ENCODE peak calls at places on chromosomes 7 and 10, in five cellular contexts. B, Z, L, Y and K are unnamed samples.

GRCh38 chr7:157431951-157432540 is 95.2 kb downstream of the DNAJB6 start:
- DNase-seq in L (no peak), B (no peak), Y (no peak), Z (no peak), K (no peak)

GRCh38 chr10:95597788-95598187 is 36.6 kb upstream of the SORBS1 start:
- DNase-seq in Y (no peak), B (no peak), Z (no peak), L (no peak), K (no peak)

GRCh38 chr10:129332476-129332875 is 134.6 kb upstream of the MGMT start:
- DNase-seq in L (peak; percentile 6), Y (no peak), Z (peak; percentile 57), B (peak; percentile 75), K (peak; percentile 55)

GRCh38 chr7:34523233-34523918 is 134.6 kb upstream of the NPSR1 start:
- DNase-seq in Y (no peak), Z (no peak), L (no peak), B (no peak), K (no peak)

GRCh38 chr7:69412331-69413146 is 185.7 kb upstream of the AUTS2 start:
- DNase-seq in L (no peak), B (no peak), Z (no peak), Y (no peak), K (peak; percentile 86)

GRCh38 chr7:109226699-109227098 is 657.0 kb downstream of the DNAJB9 start:
- DNase-seq in Z (no peak), L (no peak), B (no peak), Y (no peak), K (no peak)

GRCh38 chr7:69540275-69540674 is 58.0 kb upstream of the AUTS2 start:
- DNase-seq in L (no peak), Y (no peak), B (no peak), Z (no peak), K (no peak)

GRCh38 chr10:49426490-49427360 is 30.8 kb upstream of the DRGX start:
- DNase-seq in B (no peak), Y (no peak), Z (no peak), L (no peak), K (no peak)

GRCh38 chr7:121126801-121127534 is 138.5 kb downstream of the CPED1 start:
- DNase-seq in B (no peak), Z (peak; percentile 59), L (peak; percentile 51), Y (peak; percentile 51), K (no peak)

GRCh38 chr10:86410542-86411124 is 44.0 kb upstream of the GRID1 start:
- DNase-seq in L (no peak), Z (peak; percentile 60), B (no peak), Y (no peak), K (no peak)

GRCh38 chr7:157423886-157424565 is 87.2 kb downstream of the DNAJB6 start:
- DNase-seq in Y (no peak), B (no peak), L (no peak), Z (no peak), K (no peak)

GRCh38 chr10:64118736-64119135 is 597.5 kb downstream of the REEP3 start:
- DNase-seq in Z (no peak), L (no peak), Y (no peak), B (no peak), K (no peak)

GRCh38 chr7:33459340-33459751 is 330.0 kb downstream of the BBS9 start:
- DNase-seq in Z (peak; percentile 66), L (peak; percentile 42), Y (peak; percentile 29), B (peak; percentile 70), K (no peak)

GRCh38 chr7:84134169-84134568 is 60.4 kb downstream of the SEMA3A start:
- DNase-seq in B (no peak), L (no peak), Y (no peak), Z (no peak), K (no peak)

GRCh38 chr10:62648941-62649340 is 155.6 kb upstream of the ADO start:
- DNase-seq in Z (no peak), B (no peak), L (no peak), Y (no peak), K (no peak)

GRCh38 chr7:27237735-27238334 is 4.8 kb upstream of the EVX1 start:
- DNase-seq in Z (no peak), L (no peak), Y (no peak), B (no peak), K (no peak)

GRCh38 chr10:91424016-91424415 is 13.9 kb downstream of the HECTD2 start:
- DNase-seq in Y (no peak), Z (no peak), B (no peak), L (no peak), K (no peak)

GRCh38 chr10:79293841-79294705 is 53.2 kb upstream of the PPIF start:
- DNase-seq in B (no peak), Z (peak; percentile 40), Y (no peak), L (no peak), K (no peak)

GRCh38 chr10:46550076-46550790 is 6.2 kb downstream of the GPRIN2 start:
- DNase-seq in Z (no peak), Y (no peak), L (no peak), B (no peak), K (peak; percentile 4)

GRCh38 chr10:28997736-28998135 is 291.1 kb upstream of the LYZL1 start:
- DNase-seq in Z (peak; percentile 25), L (no peak), B (no peak), Y (no peak), K (no peak)

GRCh38 chr10:43282881-43283280 is 16.0 kb upstream of the RASGEF1A start:
- DNase-seq in Z (no peak), B (peak; percentile 85), L (no peak), Y (no peak), K (no peak)

GRCh38 chr7:141544831-141545230 is 6.4 kb upstream of the AGK start:
- DNase-seq in Y (no peak), L (no peak), B (peak; percentile 31), Z (no peak), K (no peak)

GRCh38 chr7:47392241-47392759 is 189.6 kb downstream of the TNS3 start:
- DNase-seq in Y (no peak), B (peak; percentile 18), L (no peak), Z (peak; percentile 98), K (no peak)

GRCh38 chr7:49800031-49800430 is 26.6 kb downstream of the VWC2 start:
- DNase-seq in B (no peak), L (no peak), Y (no peak), Z (no peak), K (no peak)

GRCh38 chr10:56653289-56653688 is 292.2 kb upstream of the ZWINT start:
- DNase-seq in Y (no peak), Z (no peak), L (no peak), B (no peak), K (no peak)

GRCh38 chr7:81774496-81774895 is 4.6 kb upstream of the HGF start:
- DNase-seq in L (no peak), Z (peak; percentile 46), B (no peak), Y (no peak), K (no peak)

GRCh38 chr7:81770823-81771222 is 976 bp upstream of the HGF start:
- DNase-seq in L (no peak), Z (no peak), Y (no peak), B (no peak), K (no peak)

GRCh38 chr7:81767883-81768282 is 2.0 kb downstream of the HGF start:
- DNase-seq in Z (peak; percentile 52), B (no peak), Y (no peak), L (no peak), K (no peak)

GRCh38 chr7:81769891-81770818 is at the start of gene HGF:
- DNase-seq in Z (peak; percentile 91), B (peak; percentile 47), L (no peak), Y (no peak), K (no peak)

GRCh38 chr7:81768951-81769778 is 682 bp downstream of the HGF start:
- DNase-seq in Y (no peak), B (no peak), Z (no peak), L (no peak), K (no peak)
- H3K9ac ChIP-seq in Y (no peak overlapping the region), B (no peak overlapping the region), Z (peak overlapping the region; percentile 49), L (no peak overlapping the region), K (no peak overlapping the region)

DNA sequence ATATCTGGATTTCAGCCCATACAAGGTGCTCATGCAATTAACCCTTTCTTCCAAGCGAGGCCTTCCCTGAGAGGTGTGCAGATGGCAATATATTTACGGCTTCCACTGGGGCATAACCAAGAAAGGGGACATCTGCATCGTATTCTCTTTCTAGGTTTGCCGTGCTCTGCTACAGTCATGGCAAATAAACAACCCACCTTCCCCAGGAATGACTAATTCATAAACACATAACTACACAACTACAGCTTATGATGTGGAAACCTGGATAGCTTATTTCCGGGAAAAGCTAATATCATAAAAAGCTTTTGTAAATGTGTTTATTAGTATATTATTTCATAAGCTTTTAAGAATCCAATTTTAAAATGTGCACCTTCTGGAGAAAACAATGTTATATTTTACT is 120.0 kb downstream of the CAMK1D start:
- DNase-seq in B (no peak), L (no peak), Z (no peak), Y (no peak), K (no peak)
- H3K79me2 ChIP-seq in B (no peaks in the 10 kb centered on the region), L (no peaks in the 10 kb centered on the region), Z (no peaks in the 10 kb centered on the region), Y (peaks cover 49% of the 10 kb centered on the region), K (no peaks in the 10 kb centered on the region)

GRCh38 chr10:69969961-69970360 is 82.7 kb upstream of the MACROH2A2 start:
- DNase-seq in B (no peak), Y (no peak), Z (no peak), L (no peak), K (no peak)

GRCh38 chr10:69972951-69973350 is 79.7 kb upstream of the MACROH2A2 start:
- DNase-seq in Z (peak; percentile 42), B (no peak), Y (no peak), L (no peak), K (no peak)

GRCh38 chr10:69965919-69966662 is 86.6 kb upstream of the MACROH2A2 start:
- DNase-seq in B (no peak), L (no peak), Z (peak; percentile 28), Y (no peak), K (no peak)

GRCh38 chr10:69965086-69965485 is 87.6 kb upstream of the MACROH2A2 start:
- DNase-seq in Y (no peak), L (no peak), B (no peak), Z (no peak), K (no peak)

DNA sequence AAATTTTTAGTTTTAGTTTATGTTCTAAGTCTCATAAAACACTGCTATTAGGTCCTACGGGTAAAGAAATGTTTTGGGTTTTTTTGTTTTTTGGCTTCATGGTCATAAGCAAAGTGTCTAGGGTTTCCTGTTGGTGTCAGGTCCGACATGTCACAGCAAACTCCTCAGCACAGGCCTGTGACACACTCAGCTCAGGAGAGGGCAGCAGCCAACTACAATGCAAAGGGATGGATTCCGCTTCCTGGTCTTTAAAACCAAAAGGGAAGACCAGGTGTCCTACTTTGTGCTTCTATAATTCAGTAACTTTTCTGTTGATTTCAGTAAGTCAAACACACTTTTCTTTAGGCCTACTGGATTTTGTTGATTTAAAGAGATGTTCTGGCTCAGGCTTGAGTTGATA is 83.8 kb upstream of the MACROH2A2 start:
- DNase-seq in Y (no peak), B (peak; percentile 63), Z (peak; percentile 22), L (peak; percentile 13), K (no peak)
- TF ChIP-seq CTCF in Y (no peak), B (peak; percentile 55), Z (no peak), L (peak; percentile 56), K (no peak)

DNA sequence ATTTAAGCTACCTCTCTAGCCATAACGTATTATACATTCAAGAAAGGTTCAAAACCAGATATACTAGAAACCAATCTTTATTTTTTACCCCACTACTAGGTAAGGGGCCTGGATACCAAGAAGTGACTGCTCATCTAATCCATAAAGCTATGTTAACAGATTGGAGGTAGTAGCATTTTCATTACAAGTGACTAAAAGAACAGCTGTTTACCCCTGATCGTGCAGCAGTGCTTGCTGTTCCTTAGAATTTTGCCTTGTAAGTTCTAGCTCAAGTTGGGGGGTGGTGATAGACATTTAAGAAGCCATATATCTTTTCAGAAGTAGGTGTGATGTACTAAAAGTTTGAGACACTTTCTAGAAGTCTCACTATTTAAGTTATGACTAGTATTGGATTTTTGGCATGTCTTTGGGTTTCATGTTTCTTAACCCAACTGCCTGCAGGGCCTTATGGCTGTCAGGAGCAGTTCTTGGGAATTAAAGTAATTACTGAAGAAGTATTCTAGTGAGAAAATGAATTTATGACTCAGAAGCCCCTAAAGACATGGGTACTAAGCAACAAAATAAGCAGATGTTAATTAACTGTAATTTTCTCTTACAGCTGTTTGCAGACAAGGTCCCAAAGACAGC is 2.3 kb downstream of the PPIA start:
- DNase-seq in L (no peak), Y (no peak), B (no peak), Z (no peak), K (no peak)
- H3K9ac ChIP-seq in L (peak overlapping the region; percentile 37), Y (no peak overlapping the region), B (peak overlapping the region; percentile 85), Z (peak overlapping the region; percentile 26), K (peak overlapping the region; percentile 99)